ENCODE peak calls at places on chromosomes 11 and 22, in seven cellular contexts. V is SK-N-SH, L is K562, H is HCT116, A is GM12878, M is H1, K is HepG2. I is an unnamed sample.

GRCh38 chr11:13215157-13215556 is 62.4 kb upstream of the BMAL1 start:
- DNase-seq in V (no peak), L (no peak), H (peak; percentile 72), A (no peak), M (no peak), K (no peak), I (no peak)

GRCh38 chr22:44889233-44889878 is 120.4 kb downstream of the PHF21B start:
- DNase-seq in V (peak; percentile 62), L (peak; percentile 66), H (no peak), A (no peak), M (no peak), K (no peak), I (no peak)

GRCh38 chr11:5288108-5288911 is 13.4 kb downstream of the OR51B4 start:
- DNase-seq in V (no peak), L (peak; percentile 78), H (no peak), A (no peak), M (no peak), K (no peak), I (no peak)

GRCh38 chr11:66322732-66323427 is 6.0 kb upstream of the CD248 start:
- DNase-seq in V (no peak), L (no peak), H (no peak), A (no peak), M (no peak), K (no peak), I (no peak)

GRCh38 chr11:109939176-109939810 is 153.9 kb upstream of the ZC3H12C start:
- DNase-seq in V (peak; percentile 50), L (peak; percentile 41), H (peak; percentile 85), A (no peak), M (no peak), K (peak; percentile 54), I (peak; percentile 88)

GRCh38 chr22:23626286-23626975 is 5.7 kb downstream of the DRICH1 start:
- DNase-seq in V (no peak), L (no peak), H (no peak), A (no peak), M (no peak), K (no peak), I (no peak)

GRCh38 chr11:133249530-133249929 is 282.8 kb downstream of the OPCML start:
- DNase-seq in V (no peak), L (no peak), H (no peak), A (no peak), M (no peak), K (no peak), I (no peak)

GRCh38 chr11:134063096-134063495 is 5.8 kb upstream of the JAM3 start:
- DNase-seq in V (no peak), L (no peak), H (no peak), A (no peak), M (no peak), K (no peak), I (no peak)

GRCh38 chr11:8258771-8259170 is 4.9 kb downstream of the LMO1 start:
- DNase-seq in V (no peak), L (no peak), H (no peak), A (no peak), M (no peak), K (no peak), I (no peak)

GRCh38 chr22:46848227-46848626 is 85.8 kb downstream of the TBC1D22A start:
- DNase-seq in V (no peak), L (no peak), H (no peak), A (no peak), M (no peak), K (no peak), I (no peak)

GRCh38 chr11:103892603-103893002 is 143.8 kb upstream of the DDI1 start:
- DNase-seq in V (no peak), L (no peak), H (no peak), A (no peak), M (no peak), K (no peak), I (no peak)

GRCh38 chr11:110000045-110000502 is 93.1 kb upstream of the ZC3H12C start:
- DNase-seq in V (no peak), L (no peak), H (peak; percentile 23), A (peak; percentile 92), M (no peak), K (no peak), I (no peak)

GRCh38 chr11:74384641-74385040 is 13.6 kb downstream of the PGM2L1 start:
- DNase-seq in V (no peak), L (no peak), H (no peak), A (no peak), M (no peak), K (peak; percentile 33), I (no peak)

GRCh38 chr22:34880667-34881066 is 185.3 kb upstream of the ISX start:
- DNase-seq in V (no peak), L (no peak), H (no peak), A (no peak), M (no peak), K (no peak), I (no peak)

GRCh38 chr22:17954860-17955587 is 69.3 kb downstream of the MICAL3 start:
- DNase-seq in V (no peak), L (no peak), H (no peak), A (no peak), M (no peak), K (no peak), I (no peak)

GRCh38 chr11:117438371-117439000 is 110.8 kb downstream of the CEP164 start:
- DNase-seq in V (no peak), L (no peak), H (no peak), A (no peak), M (no peak), K (no peak), I (no peak)

DNA sequence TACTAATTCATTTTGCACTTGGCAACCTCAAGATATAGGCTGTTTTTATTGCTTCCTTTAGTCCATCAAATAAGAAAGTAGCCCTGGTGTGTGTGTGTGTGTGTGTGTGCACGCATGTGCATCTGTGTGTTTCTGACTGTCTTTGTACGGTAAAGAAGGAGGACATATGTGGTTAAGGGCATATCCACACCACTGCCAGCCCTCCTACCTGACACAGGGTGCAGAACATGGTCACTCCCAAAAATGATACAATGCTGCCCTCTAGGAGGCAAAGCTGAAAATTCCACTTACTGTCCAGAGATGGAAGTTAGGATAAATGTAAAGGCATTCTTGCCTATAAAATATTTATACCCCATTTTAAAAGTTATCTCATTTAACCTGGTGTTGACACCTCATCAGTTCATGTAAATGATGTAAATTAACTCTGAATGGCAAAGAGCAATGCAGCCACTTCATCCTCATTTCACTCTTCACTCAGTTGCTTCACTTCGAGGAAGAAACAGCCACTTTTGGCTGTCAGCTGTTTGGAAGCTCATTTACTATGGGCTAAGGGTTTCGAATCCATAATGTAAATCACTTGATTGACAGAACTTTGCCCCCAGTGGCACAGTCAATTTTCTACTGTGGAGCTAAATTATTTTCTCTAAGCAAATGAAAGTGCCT is 83.1 kb upstream of the MTNR1B start:
- DNase-seq in V (peak; percentile 86), L (peak; percentile 36), H (peak; percentile 46), A (peak; percentile 3), M (no peak), K (peak; percentile 54), I (peak; percentile 89)
- TF ChIP-seq JUND in V (no peak), L (no peak), H (no peak), A (no peak), M (no peak), K (no peak), I (no peak)

DNA sequence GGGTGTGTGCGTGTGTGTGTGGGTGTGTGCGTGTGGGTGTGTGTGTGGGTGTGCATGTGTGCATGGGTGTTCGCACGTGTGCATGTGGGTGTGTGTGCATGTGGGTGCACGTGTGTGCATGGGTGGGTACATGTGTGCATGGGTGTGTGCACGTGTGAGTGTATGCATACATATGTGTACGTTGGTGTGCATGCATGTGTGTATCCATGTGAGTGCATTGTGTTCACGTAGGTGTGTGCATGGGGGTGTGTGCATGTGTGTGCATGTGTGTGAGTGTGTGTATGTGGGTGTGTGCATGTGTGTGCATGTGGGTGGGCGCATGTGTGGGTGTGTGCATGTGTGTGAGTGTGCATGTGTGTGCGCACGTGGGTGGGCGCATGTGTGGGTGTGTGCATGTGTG is 19.9 kb upstream of the APOBEC3A start:
- DNase-seq in V (no peak), L (no peak), H (no peak), A (no peak), M (no peak), K (no peak), I (no peak)
- TF ChIP-seq JUND in V (no peak), L (no peak), H (no peak), A (no peak), M (no peak), K (no peak), I (no peak)

DNA sequence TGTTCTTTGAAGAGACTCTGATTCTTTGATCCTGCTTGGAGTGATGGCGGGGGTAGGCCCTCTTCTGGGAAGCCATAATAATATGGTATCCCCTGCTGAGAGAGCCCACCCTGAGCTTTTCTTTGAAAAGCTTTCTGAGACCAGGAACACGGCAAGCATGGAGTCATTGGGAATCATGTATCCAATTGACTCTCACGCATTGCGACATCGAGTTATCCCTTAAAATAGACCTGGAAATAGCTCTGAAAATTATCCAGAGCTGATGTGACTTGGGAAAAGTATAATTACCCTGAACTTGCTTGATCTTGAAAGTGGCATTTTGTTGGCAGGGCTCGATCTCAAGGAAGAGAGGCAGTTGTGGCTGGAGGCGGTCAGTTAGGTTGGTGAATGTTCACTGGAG is 36.8 kb upstream of the MPEG1 start:
- DNase-seq in V (no peak), L (no peak), H (no peak), A (no peak), M (no peak), K (no peak), I (no peak)
- TF ChIP-seq JUND in V (no peak), L (no peak), H (no peak), A (no peak), M (no peak), K (no peak), I (no peak)

DNA sequence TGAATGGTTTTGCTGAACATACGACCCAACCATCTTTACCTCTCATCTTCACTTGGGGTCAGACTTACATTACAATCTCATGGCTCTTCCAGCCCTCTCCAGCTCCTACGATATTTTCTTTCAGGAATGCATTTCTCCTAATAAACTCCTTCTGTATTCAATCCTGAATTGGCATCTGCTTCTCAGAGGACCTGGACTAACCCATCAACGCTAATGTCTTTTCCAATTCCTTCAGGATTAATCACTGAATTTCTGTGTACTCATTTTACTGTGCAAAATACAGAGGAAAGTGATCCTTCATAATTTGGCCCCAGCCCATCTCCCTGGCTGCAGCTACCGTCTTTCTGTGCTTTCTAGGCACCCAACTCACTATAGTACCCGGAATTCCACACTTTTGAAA is 239.2 kb downstream of the METTL15 start:
- DNase-seq in V (no peak), L (no peak), H (no peak), A (no peak), M (no peak), K (no peak), I (no peak)
- TF ChIP-seq JUND in V (no peak), L (no peak), H (no peak), A (no peak), M (no peak), K (no peak), I (no peak)

GRCh38 chr11:57972013-57972367 is 51.7 kb upstream of the OR9Q1 start:
- DNase-seq in V (no peak), L (no peak), H (no peak), A (no peak), M (no peak), K (peak; percentile 99), I (no peak)
- TF ChIP-seq JUND in V (no peak), L (no peak), H (no peak), A (no peak), M (no peak), K (no peak), I (no peak)